ENCODE peak calls at places on chromosome 21, in four cellular contexts. One of them, this sample, is unnamed.

GRCh38 chr21:41477641-41478318 is 30.2 kb downstream of the TMPRSS2 start:
- DNase-seq in AG20443: no peak
- DNase-seq in retina: peak; percentile 52
- DNase-seq in fibroblast of pulmonary artery: no peak
- DNase-seq in this sample: no peak

GRCh38 chr21:18384771-18385170 is 18.8 kb downstream of the TMPRSS15 start:
- DNase-seq in AG20443: no peak
- DNase-seq in retina: no peak
- DNase-seq in fibroblast of pulmonary artery: peak; percentile 4
- DNase-seq in this sample: no peak

GRCh38 chr21:33975548-33976081 is 60.0 kb upstream of the ATP5PO start:
- DNase-seq in AG20443: no peak
- DNase-seq in retina: no peak
- DNase-seq in fibroblast of pulmonary artery: no peak
- DNase-seq in this sample: no peak

GRCh38 chr21:42677339-42678117 is 24.1 kb downstream of the PDE9A start:
- DNase-seq in AG20443: no peak
- DNase-seq in retina: no peak
- DNase-seq in fibroblast of pulmonary artery: peak; percentile 64
- DNase-seq in this sample: no peak

GRCh38 chr21:16468191-16468590 is 738.4 kb downstream of the USP25 start:
- DNase-seq in AG20443: no peak
- DNase-seq in retina: no peak
- DNase-seq in fibroblast of pulmonary artery: no peak
- DNase-seq in this sample: no peak

GRCh38 chr21:35038772-35039145 is 10.3 kb downstream of the RUNX1 start:
- DNase-seq in AG20443: no peak
- DNase-seq in retina: no peak
- DNase-seq in fibroblast of pulmonary artery: no peak
- DNase-seq in this sample: no peak

GRCh38 chr21:30518876-30519275 is 16.9 kb upstream of the KRTAP19-5 start:
- DNase-seq in AG20443: no peak
- DNase-seq in retina: no peak
- DNase-seq in fibroblast of pulmonary artery: no peak
- DNase-seq in this sample: no peak

GRCh38 chr21:46567348-46567747 is 37.5 kb downstream of the S100B start:
- DNase-seq in AG20443: peak; percentile 10
- DNase-seq in retina: no peak
- DNase-seq in fibroblast of pulmonary artery: no peak
- DNase-seq in this sample: no peak

GRCh38 chr21:33162436-33162921 is 67.3 kb upstream of the IFNAR2 start:
- DNase-seq in AG20443: no peak
- DNase-seq in retina: peak; percentile 79
- DNase-seq in fibroblast of pulmonary artery: no peak
- DNase-seq in this sample: no peak

GRCh38 chr21:25934771-25935224 is 200.0 kb downstream of the GABPA start:
- DNase-seq in AG20443: peak; percentile 86
- DNase-seq in retina: no peak
- DNase-seq in fibroblast of pulmonary artery: peak; percentile 97
- DNase-seq in this sample: no peak

GRCh38 chr21:46150491-46151121 is 4.8 kb downstream of the FTCD start:
- DNase-seq in AG20443: no peak
- DNase-seq in retina: no peak
- DNase-seq in fibroblast of pulmonary artery: no peak
- DNase-seq in this sample: no peak

GRCh38 chr21:44870748-44871495 is 2.6 kb downstream of the PTTG1IP start:
- DNase-seq in AG20443: no peak
- DNase-seq in retina: no peak
- DNase-seq in fibroblast of pulmonary artery: no peak
- DNase-seq in this sample: no peak

GRCh38 chr21:45410865-45411809 is 6.2 kb downstream of the COL18A1 start:
- DNase-seq in AG20443: no peak
- DNase-seq in retina: no peak
- DNase-seq in fibroblast of pulmonary artery: no peak
- DNase-seq in this sample: no peak

GRCh38 chr21:36260802-36261201 is 59.2 kb upstream of the MORC3 start:
- DNase-seq in AG20443: no peak
- DNase-seq in retina: no peak
- DNase-seq in fibroblast of pulmonary artery: no peak
- DNase-seq in this sample: no peak

GRCh38 chr21:35468991-35469390 is 419.9 kb upstream of the RUNX1 start:
- DNase-seq in AG20443: no peak
- DNase-seq in retina: no peak
- DNase-seq in fibroblast of pulmonary artery: no peak
- DNase-seq in this sample: no peak

GRCh38 chr21:37665230-37666024 is 250.8 kb downstream of the KCNJ6 start:
- DNase-seq in AG20443: no peak
- DNase-seq in retina: no peak
- DNase-seq in fibroblast of pulmonary artery: peak; percentile 79
- DNase-seq in this sample: no peak

GRCh38 chr21:34992180-34992579 is 56.9 kb downstream of the RUNX1 start:
- DNase-seq in AG20443: no peak
- DNase-seq in retina: no peak
- DNase-seq in fibroblast of pulmonary artery: no peak
- DNase-seq in this sample: no peak

GRCh38 chr21:28521932-28522826 is 470.5 kb downstream of the LTN1 start:
- DNase-seq in AG20443: peak; percentile 17
- DNase-seq in retina: peak; percentile 35
- DNase-seq in fibroblast of pulmonary artery: peak; percentile 69
- DNase-seq in this sample: no peak

GRCh38 chr21:45996311-45997204 is 15.0 kb downstream of the COL6A1 start:
- DNase-seq in AG20443: no peak
- DNase-seq in retina: no peak
- DNase-seq in fibroblast of pulmonary artery: no peak
- DNase-seq in this sample: no peak

GRCh38 chr21:44982558-44983244 is 42.9 kb downstream of the SLX9 start:
- DNase-seq in AG20443: no peak
- DNase-seq in retina: no peak
- DNase-seq in fibroblast of pulmonary artery: peak; percentile 88
- DNase-seq in this sample: no peak

GRCh38 chr21:43204638-43205037 is 35.8 kb downstream of the CRYAA start:
- DNase-seq in AG20443: no peak
- DNase-seq in retina: no peak
- DNase-seq in fibroblast of pulmonary artery: no peak
- DNase-seq in this sample: no peak

GRCh38 chr21:42000908-42001307 is 9.3 kb downstream of the ZBTB21 start:
- DNase-seq in AG20443: no peak
- DNase-seq in retina: no peak
- DNase-seq in fibroblast of pulmonary artery: no peak
- DNase-seq in this sample: no peak